ENCODE peak calls at places on chromosomes 2 and 18, in five cellular contexts. One of them, this sample, is unnamed.
A peak's percentile ranks its signal among the peaks of the same experiment; 100 is the strongest.

GRCh38 chr2:58401936-58402335 is 160.8 kb upstream of the FANCL start:
- DNase-seq in HCT116: no peak
- DNase-seq in gastrocnemius medialis: no peak
- DNase-seq in astrocyte of the spinal cord: no peak
- DNase-seq in colonic mucosa: no peak
- DNase-seq in this sample: no peak

GRCh38 chr18:13437034-13437433 is 218.5 kb downstream of the LDLRAD4 start:
- DNase-seq in gastrocnemius medialis: no peak
- DNase-seq in HCT116: no peak
- DNase-seq in astrocyte of the spinal cord: no peak
- DNase-seq in colonic mucosa: no peak
- DNase-seq in this sample: no peak

GRCh38 chr2:180075763-180076362 is 68.8 kb upstream of the CWC22 start:
- DNase-seq in colonic mucosa: peak; percentile 47
- DNase-seq in astrocyte of the spinal cord: no peak
- DNase-seq in gastrocnemius medialis: no peak
- DNase-seq in HCT116: no peak
- DNase-seq in this sample: no peak

GRCh38 chr2:191675807-191676667 is 1.9 kb upstream of the NABP1 start:
- DNase-seq in astrocyte of the spinal cord: no peak
- DNase-seq in colonic mucosa: peak; percentile 51
- DNase-seq in gastrocnemius medialis: no peak
- DNase-seq in HCT116: no peak
- DNase-seq in this sample: peak; percentile 57

GRCh38 chr2:209907746-209908145 is 94.7 kb upstream of the RPE start:
- DNase-seq in astrocyte of the spinal cord: no peak
- DNase-seq in HCT116: no peak
- DNase-seq in gastrocnemius medialis: no peak
- DNase-seq in colonic mucosa: no peak
- DNase-seq in this sample: no peak

GRCh38 chr2:194004590-194005206 is 1652.3 kb upstream of the SLC39A10 start:
- DNase-seq in HCT116: no peak
- DNase-seq in colonic mucosa: no peak
- DNase-seq in astrocyte of the spinal cord: no peak
- DNase-seq in gastrocnemius medialis: no peak
- DNase-seq in this sample: peak; percentile 50

GRCh38 chr2:221563601-221564000 is 8.5 kb downstream of the EPHA4 start:
- DNase-seq in gastrocnemius medialis: no peak
- DNase-seq in HCT116: no peak
- DNase-seq in colonic mucosa: no peak
- DNase-seq in astrocyte of the spinal cord: no peak
- DNase-seq in this sample: no peak

GRCh38 chr2:191811807-191812602 is 34.9 kb downstream of the CAVIN2 start:
- DNase-seq in HCT116: peak; percentile 53
- DNase-seq in gastrocnemius medialis: no peak
- DNase-seq in colonic mucosa: peak; percentile 60
- DNase-seq in astrocyte of the spinal cord: peak; percentile 80
- DNase-seq in this sample: peak; percentile 85

GRCh38 chr2:96156926-96157648 is 11.8 kb upstream of the DUSP2 start:
- DNase-seq in colonic mucosa: no peak
- DNase-seq in HCT116: no peak
- DNase-seq in gastrocnemius medialis: no peak
- DNase-seq in astrocyte of the spinal cord: no peak
- DNase-seq in this sample: no peak

GRCh38 chr2:114001152-114001551 is 111.3 kb downstream of the ACTR3 start:
- DNase-seq in gastrocnemius medialis: no peak
- DNase-seq in colonic mucosa: no peak
- DNase-seq in astrocyte of the spinal cord: no peak
- DNase-seq in HCT116: no peak
- DNase-seq in this sample: no peak

GRCh38 chr2:189511935-189512334 is 68.7 kb downstream of the SLC40A1 start:
- DNase-seq in HCT116: no peak
- DNase-seq in astrocyte of the spinal cord: no peak
- DNase-seq in colonic mucosa: no peak
- DNase-seq in gastrocnemius medialis: no peak
- DNase-seq in this sample: no peak

GRCh38 chr2:135997380-135997779 is 12.0 kb upstream of the DARS1 start:
- DNase-seq in colonic mucosa: no peak
- DNase-seq in gastrocnemius medialis: no peak
- DNase-seq in astrocyte of the spinal cord: no peak
- DNase-seq in HCT116: no peak
- DNase-seq in this sample: no peak

GRCh38 chr2:86787701-86788100 is 3.0 kb downstream of the CD8A start:
- DNase-seq in colonic mucosa: no peak
- DNase-seq in astrocyte of the spinal cord: no peak
- DNase-seq in gastrocnemius medialis: no peak
- DNase-seq in HCT116: no peak
- DNase-seq in this sample: no peak

GRCh38 chr2:24210723-24211122 is 35.9 kb downstream of the FAM228A start:
- DNase-seq in gastrocnemius medialis: no peak
- DNase-seq in HCT116: no peak
- DNase-seq in astrocyte of the spinal cord: no peak
- DNase-seq in colonic mucosa: no peak
- DNase-seq in this sample: no peak

GRCh38 chr2:138212434-138212833 is 248.2 kb downstream of the HNMT start:
- DNase-seq in gastrocnemius medialis: no peak
- DNase-seq in astrocyte of the spinal cord: no peak
- DNase-seq in HCT116: no peak
- DNase-seq in colonic mucosa: no peak
- DNase-seq in this sample: no peak

GRCh38 chr2:230774348-230774951 is 61.8 kb downstream of the CAB39 start:
- DNase-seq in colonic mucosa: no peak
- DNase-seq in astrocyte of the spinal cord: peak; percentile 80
- DNase-seq in HCT116: no peak
- DNase-seq in gastrocnemius medialis: no peak
- DNase-seq in this sample: peak; percentile 80

GRCh38 chr2:1743396-1744150 is 742 bp downstream of the PXDN start:
- DNase-seq in HCT116: no peak
- DNase-seq in astrocyte of the spinal cord: peak; percentile 67
- DNase-seq in colonic mucosa: no peak
- DNase-seq in gastrocnemius medialis: no peak
- DNase-seq in this sample: peak; percentile 69

GRCh38 chr2:12718662-12719399 is 2.1 kb downstream of the TRIB2 start:
- DNase-seq in astrocyte of the spinal cord: no peak
- DNase-seq in colonic mucosa: no peak
- DNase-seq in HCT116: no peak
- DNase-seq in gastrocnemius medialis: no peak
- DNase-seq in this sample: no peak

GRCh38 chr18:388198-388597 is 112.3 kb downstream of the COLEC12 start:
- DNase-seq in colonic mucosa: no peak
- DNase-seq in astrocyte of the spinal cord: no peak
- DNase-seq in gastrocnemius medialis: no peak
- DNase-seq in HCT116: no peak
- DNase-seq in this sample: no peak
- H3K4me3 ChIP-seq in colonic mucosa: no peak overlapping the region
- H3K4me3 ChIP-seq in astrocyte of the spinal cord: no peak overlapping the region
- H3K4me3 ChIP-seq in gastrocnemius medialis: no peak overlapping the region
- H3K4me3 ChIP-seq in HCT116: no peak overlapping the region
- H3K4me3 ChIP-seq in this sample: no peak overlapping the region

GRCh38 chr2:240820607-240821428 is 799 bp upstream of the KIF1A start:
- DNase-seq in astrocyte of the spinal cord: no peak
- DNase-seq in gastrocnemius medialis: no peak
- DNase-seq in colonic mucosa: no peak
- DNase-seq in HCT116: no peak
- DNase-seq in this sample: no peak

GRCh38 chr2:240820014-240820606 is at the start of gene KIF1A:
- DNase-seq in HCT116: no peak
- DNase-seq in gastrocnemius medialis: no peak
- DNase-seq in astrocyte of the spinal cord: no peak
- DNase-seq in colonic mucosa: no peak
- DNase-seq in this sample: no peak

GRCh38 chr2:240818293-240818542 is 1.8 kb downstream of the KIF1A start:
- DNase-seq in astrocyte of the spinal cord: no peak
- DNase-seq in gastrocnemius medialis: no peak
- DNase-seq in HCT116: no peak
- DNase-seq in colonic mucosa: no peak
- DNase-seq in this sample: no peak

GRCh38 chr2:240818543-240819403 is 1.2 kb downstream of the KIF1A start:
- DNase-seq in gastrocnemius medialis: no peak
- DNase-seq in astrocyte of the spinal cord: no peak
- DNase-seq in HCT116: no peak
- DNase-seq in colonic mucosa: no peak
- DNase-seq in this sample: no peak

DNA sequence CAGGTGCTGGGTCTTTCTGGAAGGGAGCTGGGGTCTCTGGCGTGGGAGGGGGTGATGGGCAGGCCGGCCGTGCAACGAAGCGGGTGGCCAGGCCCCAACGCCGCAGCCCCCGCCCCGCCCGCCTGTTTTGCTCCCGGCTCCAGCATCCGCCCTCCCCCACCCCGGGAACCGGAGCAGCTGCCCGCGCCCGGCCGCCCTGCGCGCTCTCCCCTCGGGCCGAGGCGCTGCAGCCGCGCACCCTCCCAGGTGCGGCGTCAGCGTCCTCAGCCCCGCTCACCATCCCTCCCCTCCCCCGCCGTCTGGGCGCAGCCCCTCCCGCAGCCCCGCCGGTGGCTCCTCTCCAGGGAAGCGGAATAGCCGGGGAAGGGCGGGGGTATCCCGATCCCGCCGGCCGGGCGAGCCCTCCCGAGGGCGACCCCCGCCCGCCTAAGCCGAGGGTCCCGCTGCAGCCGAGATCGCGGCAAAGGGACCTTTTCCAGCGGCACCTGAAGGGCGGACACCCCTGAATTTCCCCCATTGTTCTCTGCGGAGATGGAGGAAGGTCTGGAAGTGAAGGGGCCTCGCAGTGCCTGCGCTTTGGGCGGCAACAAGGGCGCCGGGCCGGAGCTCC is 510 bp downstream of the KIF1A start:
- DNase-seq in HCT116: no peak
- DNase-seq in colonic mucosa: no peak
- DNase-seq in astrocyte of the spinal cord: no peak
- DNase-seq in gastrocnemius medialis: no peak
- DNase-seq in this sample: no peak
- H3K4me3 ChIP-seq in HCT116: no peak overlapping the region
- H3K4me3 ChIP-seq in colonic mucosa: no peak overlapping the region
- H3K4me3 ChIP-seq in astrocyte of the spinal cord: no peak overlapping the region
- H3K4me3 ChIP-seq in gastrocnemius medialis: peak overlapping the region; percentile 24
- H3K4me3 ChIP-seq in this sample: no peak overlapping the region

GRCh38 chr2:37664190-37664751 is 7.2 kb downstream of the CDC42EP3 start:
- DNase-seq in colonic mucosa: no peak
- DNase-seq in gastrocnemius medialis: no peak
- DNase-seq in HCT116: no peak
- DNase-seq in astrocyte of the spinal cord: no peak
- DNase-seq in this sample: no peak

GRCh38 chr2:37663390-37663789 is 8.1 kb downstream of the CDC42EP3 start:
- DNase-seq in HCT116: no peak
- DNase-seq in gastrocnemius medialis: no peak
- DNase-seq in astrocyte of the spinal cord: no peak
- DNase-seq in colonic mucosa: no peak
- DNase-seq in this sample: no peak

GRCh38 chr2:37665622-37666362 is 5.7 kb downstream of the CDC42EP3 start:
- DNase-seq in gastrocnemius medialis: no peak
- DNase-seq in HCT116: no peak
- DNase-seq in colonic mucosa: no peak
- DNase-seq in astrocyte of the spinal cord: no peak
- DNase-seq in this sample: no peak

GRCh38 chr2:37666772-37667171 is 4.7 kb downstream of the CDC42EP3 start:
- DNase-seq in astrocyte of the spinal cord: no peak
- DNase-seq in gastrocnemius medialis: no peak
- DNase-seq in HCT116: no peak
- DNase-seq in colonic mucosa: no peak
- DNase-seq in this sample: no peak

GRCh38 chr2:37665038-37665437 is 6.4 kb downstream of the CDC42EP3 start:
- DNase-seq in gastrocnemius medialis: no peak
- DNase-seq in astrocyte of the spinal cord: no peak
- DNase-seq in colonic mucosa: no peak
- DNase-seq in HCT116: no peak
- DNase-seq in this sample: no peak
- H3K4me3 ChIP-seq in gastrocnemius medialis: no peak overlapping the region
- H3K4me3 ChIP-seq in astrocyte of the spinal cord: no peak overlapping the region
- H3K4me3 ChIP-seq in colonic mucosa: no peak overlapping the region
- H3K4me3 ChIP-seq in HCT116: no peak overlapping the region
- H3K4me3 ChIP-seq in this sample: no peak overlapping the region

GRCh38 chr18:73879771-73880170 is 267.9 kb downstream of the FBXO15 start:
- DNase-seq in gastrocnemius medialis: no peak
- DNase-seq in HCT116: no peak
- DNase-seq in astrocyte of the spinal cord: peak; percentile 66
- DNase-seq in colonic mucosa: no peak
- DNase-seq in this sample: peak; percentile 77

GRCh38 chr18:73879328-73879727 is 268.3 kb downstream of the FBXO15 start:
- DNase-seq in gastrocnemius medialis: no peak
- DNase-seq in astrocyte of the spinal cord: no peak
- DNase-seq in HCT116: no peak
- DNase-seq in colonic mucosa: no peak
- DNase-seq in this sample: no peak

GRCh38 chr18:73881396-73881795 is 266.2 kb downstream of the FBXO15 start:
- DNase-seq in gastrocnemius medialis: no peak
- DNase-seq in HCT116: no peak
- DNase-seq in colonic mucosa: no peak
- DNase-seq in astrocyte of the spinal cord: no peak
- DNase-seq in this sample: peak; percentile 38

GRCh38 chr18:73884868-73885267 is 262.8 kb downstream of the FBXO15 start:
- DNase-seq in gastrocnemius medialis: no peak
- DNase-seq in astrocyte of the spinal cord: no peak
- DNase-seq in colonic mucosa: no peak
- DNase-seq in HCT116: no peak
- DNase-seq in this sample: no peak

DNA sequence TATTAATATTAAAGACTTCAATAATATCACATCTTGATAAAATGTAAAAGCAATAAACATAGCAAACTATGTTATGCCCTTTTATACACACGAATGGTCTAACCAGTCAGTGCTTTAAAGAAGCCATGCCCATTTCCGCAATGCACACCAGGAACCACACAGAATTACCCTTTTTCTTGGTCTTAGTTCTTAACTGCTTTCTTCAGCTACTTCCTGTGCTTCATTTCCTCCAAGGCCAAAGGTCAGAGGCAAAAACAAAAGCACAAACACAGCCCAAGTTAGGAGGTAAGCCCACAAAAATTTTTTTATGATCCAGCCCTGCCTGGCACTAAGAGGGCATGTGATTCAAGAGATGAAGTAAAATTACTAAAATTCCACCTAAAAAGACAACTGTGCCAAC is 267.2 kb downstream of the FBXO15 start:
- DNase-seq in HCT116: no peak
- DNase-seq in gastrocnemius medialis: no peak
- DNase-seq in colonic mucosa: no peak
- DNase-seq in astrocyte of the spinal cord: no peak
- DNase-seq in this sample: peak; percentile 41
- H3K4me3 ChIP-seq in HCT116: no peak overlapping the region
- H3K4me3 ChIP-seq in gastrocnemius medialis: no peak overlapping the region
- H3K4me3 ChIP-seq in colonic mucosa: no peak overlapping the region
- H3K4me3 ChIP-seq in astrocyte of the spinal cord: no peak overlapping the region
- H3K4me3 ChIP-seq in this sample: no peak overlapping the region

DNA sequence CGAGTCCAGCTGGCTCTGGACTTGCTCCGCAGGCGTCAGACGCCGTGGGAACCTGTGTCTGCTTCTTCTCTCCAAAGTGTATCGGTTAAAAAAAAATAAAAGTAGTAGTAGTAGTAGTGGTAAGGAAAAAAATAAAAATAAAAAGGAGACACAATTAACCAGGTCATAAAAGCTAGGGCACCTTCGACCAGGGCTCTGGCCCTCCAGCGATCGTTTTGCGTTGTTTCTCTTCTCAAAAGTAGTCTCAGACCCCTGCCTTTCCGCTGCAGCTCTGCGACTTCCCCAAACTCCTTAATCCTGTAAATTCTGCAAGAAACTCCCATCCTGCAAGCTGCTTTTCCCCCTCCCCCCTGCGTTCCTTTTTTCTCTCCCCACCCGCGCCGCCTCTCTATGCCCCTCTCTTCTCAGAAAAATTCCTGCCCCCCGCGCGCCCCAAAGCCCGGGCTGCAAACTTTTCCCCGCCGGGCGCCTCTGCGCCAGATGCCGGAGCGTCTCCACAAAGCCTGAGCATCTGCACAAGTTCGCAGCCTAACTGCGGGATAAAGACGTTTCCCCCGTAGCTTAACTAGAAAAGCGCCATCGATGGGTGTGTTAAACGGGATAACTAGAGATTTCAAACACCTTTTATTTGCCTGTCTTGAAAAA is 1.9 kb upstream of the SALL3 start:
- DNase-seq in gastrocnemius medialis: no peak
- DNase-seq in colonic mucosa: no peak
- DNase-seq in astrocyte of the spinal cord: no peak
- DNase-seq in HCT116: no peak
- DNase-seq in this sample: no peak
- H3K4me3 ChIP-seq in gastrocnemius medialis: no peak overlapping the region
- H3K4me3 ChIP-seq in colonic mucosa: no peak overlapping the region
- H3K4me3 ChIP-seq in astrocyte of the spinal cord: no peak overlapping the region
- H3K4me3 ChIP-seq in HCT116: no peak overlapping the region
- H3K4me3 ChIP-seq in this sample: no peak overlapping the region